ENCODE peak calls at places on chromosomes 6 and 20, in five cellular contexts. T is activated B cell treated with CpG ODN at 0.5 μM for 24 hours; Y is iPS-NIHi11; U is NCI-H524; M is CD4-positive, CD25-positive, alpha-beta regulatory T cell. B is an unnamed sample.

GRCh38 chr20:32893878-32894483 is 35.3 kb downstream of the EFCAB8 start:
- DNase-seq in T (no peak), Y (peak), U (no peak), M (no peak), B (no peak)

GRCh38 chr20:47303736-47304135 is 52.8 kb downstream of the ZMYND8 start:
- DNase-seq in T (no peak), Y (no peak), U (no peak), M (no peak), B (no peak)

GRCh38 chr6:72746276-72746675 is 124.4 kb downstream of the KCNQ5 start:
- DNase-seq in T (no peak), Y (no peak), U (no peak), M (peak), B (no peak)

GRCh38 chr20:884983-885952 is 30.9 kb downstream of the ANGPT4 start:
- DNase-seq in T (no peak), Y (peak), U (peak), M (peak), B (no peak)

GRCh38 chr20:56626367-56627121 is 2.6 kb upstream of the TFAP2C start:
- DNase-seq in T (no peak), Y (peak), U (peak), M (no peak), B (no peak)

GRCh38 chr6:150078788-150079187 is 9.9 kb upstream of the ULBP3 start:
- DNase-seq in T (no peak), Y (no peak), U (no peak), M (no peak), B (no peak)

GRCh38 chr6:133807531-133807930 is 81.4 kb upstream of the TCF21 start:
- DNase-seq in T (no peak), Y (no peak), U (no peak), M (no peak), B (no peak)

GRCh38 chr6:41135062-41135832 is 18.9 kb downstream of the TREML1 start:
- DNase-seq in T (no peak), Y (no peak), U (no peak), M (no peak), B (no peak)

GRCh38 chr6:107118976-107119375 is 3.7 kb upstream of the BEND3 start:
- DNase-seq in T (no peak), Y (no peak), U (no peak), M (no peak), B (no peak)

GRCh38 chr20:53940356-53940694 is 130.1 kb downstream of the BCAS1 start:
- DNase-seq in T (no peak), Y (no peak), U (no peak), M (no peak), B (no peak)

GRCh38 chr20:8971669-8972316 is 97.1 kb upstream of the PLCB4 start:
- DNase-seq in T (no peak), Y (no peak), U (no peak), M (no peak), B (no peak)

GRCh38 chr6:4491501-4492260 is 284.5 kb upstream of the CDYL start:
- DNase-seq in T (no peak), Y (no peak), U (no peak), M (no peak), B (no peak)

GRCh38 chr20:9147553-9148024 is 78.7 kb downstream of the PLCB4 start:
- DNase-seq in T (no peak), Y (no peak), U (no peak), M (no peak), B (no peak)

GRCh38 chr20:12241065-12241464 is 323.4 kb downstream of the BTBD3 start:
- DNase-seq in T (no peak), Y (no peak), U (no peak), M (no peak), B (no peak)

GRCh38 chr20:15654208-15654649 is 919.0 kb downstream of the KIF16B start:
- DNase-seq in T (no peak), Y (peak), U (peak), M (peak), B (no peak)

GRCh38 chr6:33985947-33986346 is 159.9 kb downstream of the GRM4 start:
- DNase-seq in T (no peak), Y (no peak), U (no peak), M (no peak), B (no peak)

GRCh38 chr6:166105341-166106075 is 62.1 kb downstream of the TBXT start:
- DNase-seq in T (no peak), Y (no peak), U (no peak), M (no peak), B (no peak)

GRCh38 chr6:139698526-139699182 is 324.2 kb upstream of the CITED2 start:
- DNase-seq in T (no peak), Y (no peak), U (no peak), M (no peak), B (no peak)

GRCh38 chr6:121848523-121849255 is 413.2 kb downstream of the GJA1 start:
- DNase-seq in T (no peak), Y (no peak), U (no peak), M (no peak), B (no peak)

GRCh38 chr6:5486214-5486613 is 224.9 kb downstream of the FARS2 start:
- DNase-seq in T (no peak), Y (no peak), U (no peak), M (peak), B (no peak)

GRCh38 chr20:35079472-35080347 is 12.9 kb downstream of the TRPC4AP start:
- DNase-seq in T (no peak), Y (no peak), U (no peak), M (no peak), B (no peak)

GRCh38 chr20:47204746-47205122 is 151.8 kb downstream of the ZMYND8 start:
- DNase-seq in T (no peak), Y (no peak), U (no peak), M (no peak), B (no peak)

GRCh38 chr20:36210561-36210960 is 25.7 kb upstream of the AAR2 start:
- DNase-seq in T (no peak), Y (peak), U (no peak), M (no peak), B (no peak)

GRCh38 chr6:157228421-157229218 is 94.7 kb downstream of the TMEM242 start:
- DNase-seq in T (no peak), Y (no peak), U (peak), M (no peak), B (no peak)

B was measured in CD8-positive, alpha-beta T cell.